ENCODE peak calls at places on chromosomes 2 and 18, in eight cellular contexts. P is AG09309, S is foreskin keratinocyte, Z is sigmoid colon, W is adrenal gland, U is GM13976, E is mesothelial cell of epicardium, C is coronary artery. I is an unnamed sample.

GRCh38 chr2:3461781-3462492 is 57.4 kb downstream of the ADI1 start:
- DNase-seq in P (peak), S (no peak), Z (peak), W (no peak), U (peak), E (no peak), C (no peak), I (no peak)

GRCh38 chr2:233290446-233290845 is 17.2 kb upstream of the SAG start:
- DNase-seq in P (no peak), S (no peak), Z (no peak), W (no peak), U (no peak), E (no peak), C (no peak), I (no peak)

GRCh38 chr2:100757621-100758394 is 62.1 kb upstream of the NPAS2 start:
- DNase-seq in P (peak), S (no peak), Z (peak), W (peak), U (no peak), E (no peak), C (no peak), I (peak)

GRCh38 chr2:42217914-42218313 is 48.8 kb downstream of the EML4 start:
- DNase-seq in P (no peak), S (no peak), Z (no peak), W (no peak), U (no peak), E (no peak), C (no peak), I (no peak)

GRCh38 chr2:62045017-62045543 is 139.6 kb downstream of the COMMD1 start:
- DNase-seq in P (no peak), S (no peak), Z (no peak), W (no peak), U (no peak), E (no peak), C (no peak), I (no peak)

GRCh38 chr18:78501251-78501650 is 478.4 kb upstream of the SALL3 start:
- DNase-seq in P (no peak), S (no peak), Z (no peak), W (no peak), U (no peak), E (no peak), C (peak), I (no peak)

GRCh38 chr18:13471971-13472628 is 253.5 kb downstream of the LDLRAD4 start:
- DNase-seq in P (no peak), S (no peak), Z (no peak), W (no peak), U (no peak), E (no peak), C (no peak), I (no peak)

GRCh38 chr18:48942086-48942485 is 8.7 kb downstream of the SMAD7 start:
- DNase-seq in P (no peak), S (no peak), Z (no peak), W (no peak), U (no peak), E (no peak), C (no peak), I (no peak)

GRCh38 chr18:63192885-63193349 is 126.7 kb downstream of the BCL2 start:
- DNase-seq in P (no peak), S (no peak), Z (no peak), W (no peak), U (no peak), E (no peak), C (no peak), I (no peak)

GRCh38 chr18:211582-211981 is 53.2 kb downstream of the USP14 start:
- DNase-seq in P (no peak), S (no peak), Z (no peak), W (no peak), U (no peak), E (no peak), C (no peak), I (no peak)

GRCh38 chr2:85887566-85888019 is 1.2 kb downstream of the ST3GAL5 start:
- DNase-seq in P (no peak), S (no peak), Z (peak), W (peak), U (peak), E (no peak), C (no peak), I (no peak)

GRCh38 chr2:146734042-146734715 is 1110.7 kb upstream of the ACVR2A start:
- DNase-seq in P (no peak), S (peak), Z (no peak), W (no peak), U (peak), E (no peak), C (no peak), I (peak)

GRCh38 chr18:31190919-31191318 is 28.3 kb upstream of the DSC1 start:
- DNase-seq in P (no peak), S (no peak), Z (no peak), W (no peak), U (no peak), E (no peak), C (no peak), I (no peak)

GRCh38 chr18:50091495-50092249 is 103.3 kb downstream of the MYO5B start:
- DNase-seq in P (no peak), S (no peak), Z (no peak), W (no peak), U (no peak), E (no peak), C (no peak), I (no peak)

GRCh38 chr2:152387046-152387445 is 52.1 kb downstream of the FMNL2 start:
- DNase-seq in P (no peak), S (no peak), Z (no peak), W (no peak), U (no peak), E (no peak), C (no peak), I (no peak)

GRCh38 chr2:9326975-9327374 is 96.4 kb downstream of the ITGB1BP1 start:
- DNase-seq in P (no peak), S (no peak), Z (no peak), W (no peak), U (no peak), E (no peak), C (no peak), I (no peak)

GRCh38 chr2:241878007-241878970 is 8.8 kb downstream of the RTP5 start:
- DNase-seq in P (no peak), S (no peak), Z (peak), W (peak), U (peak), E (peak), C (no peak), I (peak)
- TF ChIP-seq CTCF in P (peak), S (peak), Z (peak), W (peak), U (peak), E (peak), C (peak), I (peak)

GRCh38 chr2:236133410-236134012 is 34.7 kb downstream of the GBX2 start:
- DNase-seq in P (no peak), S (no peak), Z (no peak), W (no peak), U (no peak), E (no peak), C (no peak), I (no peak)
- TF ChIP-seq CTCF in P (no peak), S (no peak), Z (no peak), W (no peak), U (no peak), E (no peak), C (no peak), I (no peak)

GRCh38 chr2:166074430-166074829 is 53.4 kb downstream of the SCN1A start:
- DNase-seq in P (no peak), S (no peak), Z (no peak), W (no peak), U (no peak), E (no peak), C (no peak), I (no peak)
- TF ChIP-seq CTCF in P (no peak), S (no peak), Z (no peak), W (no peak), U (no peak), E (no peak), C (no peak), I (no peak)

GRCh38 chr2:120831106-120831505 is 95.4 kb downstream of the GLI2 start:
- DNase-seq in P (no peak), S (no peak), Z (peak), W (no peak), U (no peak), E (no peak), C (no peak), I (no peak)

GRCh38 chr2:120831891-120832290 is 96.2 kb downstream of the GLI2 start:
- DNase-seq in P (no peak), S (no peak), Z (peak), W (no peak), U (no peak), E (no peak), C (no peak), I (no peak)

GRCh38 chr2:120834206-120834605 is 98.5 kb downstream of the GLI2 start:
- DNase-seq in P (no peak), S (no peak), Z (peak), W (no peak), U (no peak), E (no peak), C (no peak), I (no peak)

GRCh38 chr2:120832296-120833070 is 96.8 kb downstream of the GLI2 start:
- DNase-seq in P (no peak), S (no peak), Z (peak), W (no peak), U (no peak), E (no peak), C (no peak), I (no peak)

GRCh38 chr2:120833127-120833675 is 97.5 kb downstream of the GLI2 start:
- DNase-seq in P (no peak), S (no peak), Z (peak), W (no peak), U (no peak), E (no peak), C (no peak), I (no peak)
- TF ChIP-seq CTCF in P (no peak), S (peak), Z (no peak), W (no peak), U (no peak), E (no peak), C (no peak), I (no peak)

GRCh38 chr2:226424971-226425370 is 374.6 kb downstream of the IRS1 start:
- DNase-seq in P (no peak), S (no peak), Z (no peak), W (no peak), U (no peak), E (no peak), C (no peak), I (no peak)

GRCh38 chr2:226429476-226429875 is 370.1 kb downstream of the IRS1 start:
- DNase-seq in P (no peak), S (no peak), Z (no peak), W (no peak), U (no peak), E (no peak), C (no peak), I (no peak)

GRCh38 chr2:226426292-226426736 is 373.3 kb downstream of the IRS1 start:
- DNase-seq in P (peak), S (peak), Z (no peak), W (no peak), U (no peak), E (no peak), C (no peak), I (no peak)

GRCh38 chr2:226431301-226431955 is 368.2 kb downstream of the IRS1 start:
- DNase-seq in P (no peak), S (peak), Z (no peak), W (no peak), U (no peak), E (no peak), C (no peak), I (no peak)

GRCh38 chr2:226427538-226428307 is 371.9 kb downstream of the IRS1 start:
- DNase-seq in P (peak), S (peak), Z (no peak), W (no peak), U (no peak), E (no peak), C (no peak), I (no peak)
- TF ChIP-seq CTCF in P (peak), S (peak), Z (no peak), W (no peak), U (no peak), E (no peak), C (no peak), I (no peak)

DNA sequence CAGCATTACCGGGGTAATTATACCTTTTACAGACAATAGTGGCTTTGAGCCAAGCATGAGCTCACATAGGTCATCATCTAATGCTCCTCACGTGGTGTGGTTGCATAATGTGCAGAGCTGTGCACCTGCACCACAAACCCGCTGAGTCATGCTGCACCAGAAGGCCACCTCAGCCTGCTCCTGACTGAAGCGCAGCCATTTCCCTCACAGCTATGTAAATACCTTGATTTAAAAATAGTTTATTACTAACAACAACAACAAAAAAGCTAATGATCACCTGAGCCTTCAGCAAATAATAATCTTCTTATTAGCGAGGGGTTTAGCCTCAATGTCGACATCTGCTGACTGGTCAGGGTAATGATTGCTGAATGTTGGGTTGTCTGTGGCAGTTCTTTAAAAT is 238.8 kb downstream of the MBD5 start:
- DNase-seq in P (no peak), S (peak), Z (no peak), W (no peak), U (no peak), E (no peak), C (no peak), I (no peak)
- TF ChIP-seq CTCF in P (no peak), S (peak), Z (no peak), W (no peak), U (no peak), E (no peak), C (no peak), I (peak)

DNA sequence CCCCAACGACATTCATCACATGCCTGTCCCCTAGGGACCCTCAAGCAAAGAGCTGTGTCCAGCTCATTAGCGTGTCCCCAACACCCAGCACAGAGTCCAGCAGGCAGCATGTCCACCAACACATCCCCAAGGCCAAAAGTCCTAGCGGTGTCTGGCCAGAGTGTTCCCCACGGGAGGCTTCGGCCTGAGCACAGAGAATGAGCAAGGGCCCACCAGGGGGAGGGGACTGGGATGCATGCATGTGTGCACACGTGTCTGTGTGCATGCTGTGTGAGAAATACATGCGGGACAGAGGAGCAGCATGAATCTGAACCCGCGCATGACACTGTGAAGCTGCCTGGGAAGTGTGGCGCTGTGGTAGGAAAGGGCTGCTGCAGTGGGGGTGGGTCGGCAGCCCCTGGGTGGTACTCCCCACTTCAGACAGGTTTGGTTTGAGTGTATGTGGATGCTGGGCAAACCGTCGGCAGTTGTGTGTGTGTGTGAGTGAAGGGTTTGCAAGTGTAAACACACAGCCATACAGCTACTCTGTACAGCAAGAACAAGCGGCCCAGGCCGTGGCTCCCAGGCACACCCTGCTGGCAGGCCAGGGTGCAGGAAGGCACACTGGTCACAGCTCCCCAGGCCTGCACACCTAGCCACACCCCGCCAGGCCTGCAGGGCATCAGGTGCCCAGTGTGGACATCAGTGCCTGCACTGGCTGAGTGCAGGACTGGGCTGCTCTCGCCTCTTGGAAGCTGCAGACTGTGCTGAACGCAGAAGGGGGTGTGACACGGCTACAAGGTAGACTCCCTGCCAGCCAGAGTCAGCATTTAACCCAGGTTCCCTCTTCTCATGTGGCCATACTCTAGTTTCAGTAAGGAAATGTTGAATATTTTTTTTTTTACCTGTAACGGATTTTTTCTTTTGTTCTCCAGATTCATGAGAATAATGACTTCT is 19.5 kb upstream of the HES6 start:
- DNase-seq in P (no peak), S (no peak), Z (no peak), W (no peak), U (no peak), E (no peak), C (no peak), I (no peak)
- TF ChIP-seq CTCF in P (no peak), S (peak), Z (no peak), W (no peak), U (no peak), E (no peak), C (no peak), I (no peak)

I was measured in AG09319.